ENCODE peak calls at places on chromosomes 3 and 15, in four cellular contexts. One of them, this sample, is unnamed.

GRCh38 chr15:78203346-78204225 is 30.8 kb downstream of the ACSBG1 start:
- DNase-seq in H1: no peak
- DNase-seq in H9: peak
- DNase-seq in IMR-90: no peak
- DNase-seq in this sample: no peak

GRCh38 chr15:51160484-51160883 is 65.8 kb upstream of the TNFAIP8L3 start:
- DNase-seq in IMR-90: no peak
- DNase-seq in H1: no peak
- DNase-seq in H9: no peak
- DNase-seq in this sample: no peak

GRCh38 chr15:95291878-95292472 is 1038.5 kb upstream of the NR2F2 start:
- DNase-seq in IMR-90: peak
- DNase-seq in H9: no peak
- DNase-seq in H1: no peak
- DNase-seq in this sample: peak

GRCh38 chr15:52678036-52678467 is 1.1 kb downstream of the ATOSA start:
- DNase-seq in H1: peak
- DNase-seq in H9: peak
- DNase-seq in IMR-90: peak
- DNase-seq in this sample: peak

GRCh38 chr3:30354972-30355371 is 251.4 kb upstream of the TGFBR2 start:
- DNase-seq in IMR-90: peak
- DNase-seq in H1: no peak
- DNase-seq in H9: no peak
- DNase-seq in this sample: no peak

GRCh38 chr3:4581040-4581439 is 87.9 kb downstream of the ITPR1 start:
- DNase-seq in H9: no peak
- DNase-seq in IMR-90: no peak
- DNase-seq in H1: no peak
- DNase-seq in this sample: no peak

GRCh38 chr3:24624938-24625681 is 130.5 kb upstream of the THRB start:
- DNase-seq in IMR-90: no peak
- DNase-seq in H1: no peak
- DNase-seq in H9: no peak
- DNase-seq in this sample: no peak

GRCh38 chr3:58824285-58824684 is 157.7 kb upstream of the FAM3D start:
- DNase-seq in H1: peak
- DNase-seq in IMR-90: peak
- DNase-seq in H9: peak
- DNase-seq in this sample: peak

GRCh38 chr3:81723732-81724313 is 37.6 kb downstream of the GBE1 start:
- DNase-seq in IMR-90: peak
- DNase-seq in H1: no peak
- DNase-seq in H9: no peak
- DNase-seq in this sample: no peak

GRCh38 chr15:45648521-45649200 is 13.8 kb downstream of the SQOR start:
- DNase-seq in IMR-90: peak
- DNase-seq in H9: no peak
- DNase-seq in H1: no peak
- DNase-seq in this sample: no peak

GRCh38 chr3:111610189-111610588 is 15.0 kb upstream of the ZBED2 start:
- DNase-seq in IMR-90: no peak
- DNase-seq in H1: no peak
- DNase-seq in H9: no peak
- DNase-seq in this sample: no peak

GRCh38 chr3:46380471-46381215 is 9.9 kb downstream of the CCR5 start:
- DNase-seq in IMR-90: no peak
- DNase-seq in H9: peak
- DNase-seq in H1: no peak
- DNase-seq in this sample: no peak

GRCh38 chr3:139756529-139757103 is 78.8 kb upstream of the NMNAT3 start:
- DNase-seq in H9: no peak
- DNase-seq in H1: no peak
- DNase-seq in IMR-90: no peak
- DNase-seq in this sample: no peak

GRCh38 chr3:121096968-121097367 is 189.0 kb downstream of the STXBP5L start:
- DNase-seq in H1: no peak
- DNase-seq in H9: no peak
- DNase-seq in IMR-90: no peak
- DNase-seq in this sample: peak

GRCh38 chr15:49421991-49422390 is 1.1 kb upstream of the FGF7 start:
- DNase-seq in H1: no peak
- DNase-seq in IMR-90: peak
- DNase-seq in H9: peak
- DNase-seq in this sample: peak

GRCh38 chr15:94470492-94470891 is 239.1 kb downstream of the MCTP2 start:
- DNase-seq in H9: no peak
- DNase-seq in IMR-90: no peak
- DNase-seq in H1: no peak
- DNase-seq in this sample: no peak

GRCh38 chr15:89192136-89192535 is 29.2 kb downstream of the RLBP1 start:
- DNase-seq in H9: no peak
- DNase-seq in IMR-90: peak
- DNase-seq in H1: no peak
- DNase-seq in this sample: no peak

GRCh38 chr3:170757038-170757437 is 113.0 kb downstream of the RPL22L1 start:
- DNase-seq in H1: no peak
- DNase-seq in IMR-90: no peak
- DNase-seq in H9: no peak
- DNase-seq in this sample: no peak

GRCh38 chr3:46935168-46935858 is 41.2 kb downstream of the CCDC12 start:
- DNase-seq in IMR-90: peak
- DNase-seq in H1: peak
- DNase-seq in H9: peak
- DNase-seq in this sample: peak

GRCh38 chr3:66538390-66538789 is 37.6 kb upstream of the LRIG1 start:
- DNase-seq in H1: no peak
- DNase-seq in H9: no peak
- DNase-seq in IMR-90: no peak
- DNase-seq in this sample: no peak

GRCh38 chr15:91864669-91865068 is 11.2 kb downstream of the SLCO3A1 start:
- DNase-seq in H9: no peak
- DNase-seq in H1: no peak
- DNase-seq in IMR-90: no peak
- DNase-seq in this sample: no peak

GRCh38 chr3:50516048-50516871 is 12.8 kb upstream of the CACNA2D2 start:
- DNase-seq in IMR-90: no peak
- DNase-seq in H9: peak
- DNase-seq in H1: peak
- DNase-seq in this sample: peak

GRCh38 chr15:45123397-45123796 is 6.3 kb downstream of the DUOXA1 start:
- DNase-seq in H1: no peak
- DNase-seq in H9: no peak
- DNase-seq in IMR-90: no peak
- DNase-seq in this sample: no peak

GRCh38 chr15:80920271-80920699 is 69.3 kb downstream of the MESD start:
- DNase-seq in H9: no peak
- DNase-seq in H1: no peak
- DNase-seq in IMR-90: no peak
- DNase-seq in this sample: no peak

GRCh38 chr3:10968390-10968789 is 24.2 kb upstream of the SLC6A1 start:
- DNase-seq in H9: no peak
- DNase-seq in H1: no peak
- DNase-seq in IMR-90: no peak
- DNase-seq in this sample: no peak

GRCh38 chr3:73094127-73094526 is 32.7 kb downstream of the EBLN2 start:
- DNase-seq in H9: peak
- DNase-seq in IMR-90: no peak
- DNase-seq in H1: no peak
- DNase-seq in this sample: no peak

GRCh38 chr15:43900964-43901363 is 74.2 kb downstream of the WDR76 start:
- DNase-seq in H1: no peak
- DNase-seq in H9: no peak
- DNase-seq in IMR-90: no peak
- DNase-seq in this sample: no peak

GRCh38 chr3:122786067-122786466 is 7.6 kb downstream of the HSPBAP1 start:
- DNase-seq in H9: no peak
- DNase-seq in IMR-90: peak
- DNase-seq in H1: no peak
- DNase-seq in this sample: no peak

GRCh38 chr15:35925634-35926380 is 379.8 kb upstream of the DPH6 start:
- DNase-seq in H1: no peak
- DNase-seq in IMR-90: peak
- DNase-seq in H9: no peak
- DNase-seq in this sample: no peak

GRCh38 chr3:31996195-31996594 is 14.6 kb downstream of the ZNF860 start:
- DNase-seq in IMR-90: no peak
- DNase-seq in H9: no peak
- DNase-seq in H1: no peak
- DNase-seq in this sample: no peak

GRCh38 chr3:128878556-128879124 is 780 bp upstream of the ACAD9 start:
- DNase-seq in H9: no peak
- DNase-seq in IMR-90: peak
- DNase-seq in H1: no peak
- DNase-seq in this sample: no peak

GRCh38 chr3:67947808-67948508 is 293.5 kb upstream of the SUCLG2 start:
- DNase-seq in H9: peak
- DNase-seq in H1: peak
- DNase-seq in IMR-90: no peak
- DNase-seq in this sample: peak

GRCh38 chr3:18190646-18191045 is 234.5 kb downstream of the SATB1 start:
- DNase-seq in IMR-90: no peak
- DNase-seq in H1: no peak
- DNase-seq in H9: no peak
- DNase-seq in this sample: no peak

GRCh38 chr3:116815831-116816588 is 106.4 kb downstream of the TUSC7 start:
- DNase-seq in H9: no peak
- DNase-seq in IMR-90: peak
- DNase-seq in H1: no peak
- DNase-seq in this sample: no peak

DNA sequence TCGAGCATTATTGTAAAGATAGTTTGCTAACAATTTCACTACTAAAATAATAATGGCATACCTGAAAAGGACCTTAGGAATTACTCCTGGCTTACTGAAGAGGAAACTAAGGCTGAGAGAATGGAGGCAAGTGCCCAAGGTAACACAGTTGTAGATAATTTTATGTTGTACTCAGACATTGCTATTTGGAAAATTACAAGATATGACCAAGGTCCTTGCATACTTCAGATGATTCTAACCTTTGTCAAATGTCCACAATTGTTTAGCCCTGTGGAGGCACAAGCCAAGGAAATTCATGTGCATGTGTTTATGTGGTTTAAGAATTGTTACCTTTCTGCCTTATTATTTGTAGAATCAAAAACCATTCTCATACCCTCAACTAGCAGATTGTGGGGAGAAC is 105.7 kb downstream of the TUSC7 start:
- DNase-seq in H9: no peak
- DNase-seq in H1: no peak
- DNase-seq in IMR-90: no peak
- DNase-seq in this sample: no peak
- H3K14ac ChIP-seq in H9: no peak
- H3K14ac ChIP-seq in H1: no peak
- H3K14ac ChIP-seq in IMR-90: no peak
- H3K14ac ChIP-seq in this sample: no peak

DNA sequence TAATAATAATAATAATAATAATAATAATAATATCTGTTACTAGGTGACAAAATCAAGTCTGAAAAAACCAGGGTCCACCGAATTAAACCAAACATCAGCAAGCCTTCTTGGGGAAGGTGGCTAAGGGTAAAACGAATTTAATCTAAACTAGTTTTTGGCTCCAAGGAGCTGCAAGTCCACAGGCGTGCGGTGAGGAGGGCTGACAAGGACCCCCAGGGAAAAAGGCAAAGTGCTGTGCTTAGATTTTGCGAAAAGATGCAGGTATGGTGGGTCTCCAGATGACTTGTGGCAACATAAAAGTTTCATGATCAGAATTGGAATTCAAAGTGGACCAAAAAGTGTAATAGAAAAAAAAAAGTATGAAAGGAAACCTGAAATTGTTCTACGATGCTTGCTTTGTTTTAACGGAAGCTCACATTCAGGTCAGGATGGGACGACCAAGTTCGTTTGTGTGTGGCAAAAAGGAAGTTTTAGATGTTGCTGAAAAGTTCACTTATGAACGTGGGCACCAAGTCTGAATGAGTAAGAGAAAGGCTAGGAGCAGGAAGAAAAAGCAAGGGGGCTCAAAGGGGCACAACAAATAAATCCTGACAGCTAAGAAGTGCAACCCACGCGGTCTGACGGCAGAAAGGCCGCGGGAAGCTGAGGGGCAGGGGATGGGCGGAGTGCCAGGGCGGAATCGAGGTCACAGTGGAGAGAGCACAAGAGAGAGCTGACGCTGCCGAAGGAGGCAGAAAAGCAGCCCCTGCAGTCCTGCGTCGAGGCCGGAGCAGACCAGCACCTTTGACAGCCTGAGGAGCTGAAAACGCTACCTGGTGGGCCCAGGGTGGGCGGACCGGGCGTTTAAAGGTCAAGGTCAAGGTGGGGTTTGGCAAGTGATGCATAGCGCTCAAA is 1.1 kb downstream of the WDR82 start:
- DNase-seq in H1: no peak
- DNase-seq in IMR-90: peak
- DNase-seq in H9: peak
- DNase-seq in this sample: no peak
- H3K4ac ChIP-seq in H1: no peak
- H3K4ac ChIP-seq in IMR-90: peak
- H3K4ac ChIP-seq in H9: no peak
- H3K4ac ChIP-seq in this sample: no peak

DNA sequence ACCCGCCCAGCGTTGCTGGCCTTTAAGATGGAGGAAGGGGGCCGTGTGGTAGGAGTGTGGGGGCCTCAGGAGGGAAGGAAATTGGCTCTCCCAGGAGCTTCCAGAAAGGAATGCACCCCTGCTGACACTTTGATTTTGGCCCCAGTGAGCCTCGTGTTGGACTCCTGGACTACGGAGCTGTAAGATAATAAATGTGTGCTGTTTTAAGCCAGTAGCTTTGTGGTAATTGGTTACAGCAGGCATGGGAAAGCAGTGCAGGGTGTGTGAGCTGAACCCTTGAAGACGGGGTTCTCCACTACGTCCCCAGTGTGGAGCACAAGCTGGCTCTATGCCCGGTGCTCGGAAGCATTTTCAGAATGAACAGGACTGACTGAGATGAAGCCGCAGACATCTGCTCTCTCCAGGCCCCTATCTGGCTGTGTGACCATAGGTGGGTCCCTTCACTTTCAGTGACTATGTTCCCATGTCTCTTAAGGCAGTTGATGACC is 22.9 kb upstream of the CGNL1 start:
- DNase-seq in H1: no peak
- DNase-seq in H9: no peak
- DNase-seq in IMR-90: no peak
- DNase-seq in this sample: no peak
- H3K14ac ChIP-seq in H1: no peak
- H3K14ac ChIP-seq in H9: no peak
- H3K14ac ChIP-seq in IMR-90: no peak
- H3K14ac ChIP-seq in this sample: no peak

GRCh38 chr3:152300029-152300764 is 31.5 kb downstream of the MBNL1 start:
- DNase-seq in H1: no peak
- DNase-seq in H9: no peak
- DNase-seq in IMR-90: no peak
- DNase-seq in this sample: no peak

GRCh38 chr3:152299243-152299976 is 30.7 kb downstream of the MBNL1 start:
- DNase-seq in IMR-90: no peak
- DNase-seq in H1: no peak
- DNase-seq in H9: no peak
- DNase-seq in this sample: no peak

GRCh38 chr3:152302521-152303021 is 33.8 kb downstream of the MBNL1 start:
- DNase-seq in H1: no peak
- DNase-seq in IMR-90: peak
- DNase-seq in H9: no peak
- DNase-seq in this sample: no peak

GRCh38 chr3:152304160-152304559 is 35.4 kb downstream of the MBNL1 start:
- DNase-seq in H1: no peak
- DNase-seq in IMR-90: no peak
- DNase-seq in H9: no peak
- DNase-seq in this sample: no peak

GRCh38 chr3:152301745-152302181 is 33.0 kb downstream of the MBNL1 start:
- DNase-seq in H1: no peak
- DNase-seq in IMR-90: no peak
- DNase-seq in H9: no peak
- DNase-seq in this sample: no peak
- H3K4ac ChIP-seq in H1: no peak
- H3K4ac ChIP-seq in IMR-90: no peak
- H3K4ac ChIP-seq in H9: no peak
- H3K4ac ChIP-seq in this sample: no peak